ENCODE peak calls at places on chromosomes 16 and 17, in eight cellular contexts. P, N, S, K, E, Q, L and T are unnamed samples.

GRCh38 chr17:78857266-78857665 is 16.7 kb upstream of the USP36 start:
- DNase-seq in E (no peak), S (no peak), N (no peak), P (no peak), K (no peak), L (no peak), Q (no peak), T (no peak)

GRCh38 chr16:938136-938535 is 32.6 kb downstream of the LMF1 start:
- DNase-seq in S (no peak), P (no peak), L (no peak), N (no peak), E (no peak), K (no peak), Q (no peak), T (no peak)

GRCh38 chr16:51157698-51158097 is 6.6 kb upstream of the SALL1 start:
- DNase-seq in E (no peak), N (no peak), K (no peak), Q (no peak), P (no peak), L (no peak), S (peak), T (no peak)

GRCh38 chr17:80859004-80859941 is 132.4 kb upstream of the CHMP6 start:
- DNase-seq in S (no peak), L (no peak), N (no peak), K (peak), Q (no peak), E (peak), P (no peak), T (no peak)

GRCh38 chr16:29896841-29897240 is 2.5 kb downstream of the SEZ6L2 start:
- DNase-seq in S (no peak), P (no peak), Q (no peak), N (no peak), L (no peak), K (no peak), E (no peak), T (no peak)

GRCh38 chr16:67254809-67255552 is 6.2 kb downstream of the SLC9A5 start:
- DNase-seq in Q (no peak), K (no peak), P (no peak), N (no peak), E (no peak), S (no peak), L (no peak), T (no peak)

GRCh38 chr16:19691161-19691850 is 26.7 kb downstream of the KNOP1 start:
- DNase-seq in P (no peak), L (no peak), K (no peak), S (no peak), Q (no peak), N (no peak), E (no peak), T (no peak)

GRCh38 chr16:882256-882655 is 81.7 kb upstream of the GNG13 start:
- DNase-seq in E (no peak), Q (no peak), L (no peak), K (no peak), N (no peak), S (no peak), P (no peak), T (peak)

GRCh38 chr16:68113059-68113757 is 28.0 kb downstream of the NFATC3 start:
- DNase-seq in E (no peak), L (no peak), K (no peak), P (no peak), N (no peak), S (no peak), Q (no peak), T (no peak)

GRCh38 chr16:80954985-80955384 is 51.7 kb downstream of the CMC2 start:
- DNase-seq in L (no peak), E (no peak), P (no peak), Q (no peak), K (no peak), N (no peak), S (no peak), T (no peak)

GRCh38 chr16:11349599-11350276 is 4.5 kb downstream of the RMI2 start:
- DNase-seq in L (no peak), E (peak), K (peak), Q (no peak), S (no peak), N (no peak), P (no peak), T (peak)

GRCh38 chr16:28974007-28974436 is 556 bp upstream of the SPNS1 start:
- DNase-seq in K (peak), N (no peak), P (no peak), L (no peak), S (peak), Q (no peak), E (peak), T (no peak)

GRCh38 chr17:48244814-48245213 is 137.2 kb downstream of the SNX11 start:
- DNase-seq in L (no peak), K (no peak), P (no peak), Q (no peak), S (no peak), E (no peak), N (no peak), T (no peak)

GRCh38 chr16:5510819-5511370 is 413.3 kb upstream of the EEF2KMT start:
- DNase-seq in K (no peak), P (no peak), N (no peak), E (no peak), S (no peak), Q (no peak), L (no peak), T (no peak)

GRCh38 chr17:56891751-56892150 is 22.1 kb downstream of the TRIM25 start:
- DNase-seq in Q (no peak), L (peak), K (no peak), E (no peak), P (no peak), S (peak), N (no peak), T (no peak)

GRCh38 chr16:80202831-80203230 is 338.0 kb upstream of the DYNLRB2 start:
- DNase-seq in S (no peak), K (no peak), Q (no peak), E (no peak), L (no peak), P (no peak), N (no peak), T (no peak)

GRCh38 chr17:72205357-72205756 is 84.5 kb downstream of the SOX9 start:
- DNase-seq in S (no peak), N (no peak), K (no peak), Q (no peak), E (no peak), P (peak), L (no peak), T (no peak)

GRCh38 chr16:73951541-73951940 is 345.1 kb upstream of the PSMD7 start:
- DNase-seq in N (no peak), P (no peak), K (no peak), Q (no peak), S (no peak), L (no peak), E (peak), T (no peak)

GRCh38 chr17:45405250-45406086 is 27.2 kb downstream of the ARHGAP27 start:
- DNase-seq in S (peak), L (no peak), N (no peak), E (peak), K (no peak), P (no peak), Q (no peak), T (peak)

GRCh38 chr16:15482068-15482747 is 47.8 kb downstream of the BMERB1 start:
- DNase-seq in N (no peak), E (peak), K (peak), L (no peak), Q (no peak), S (no peak), P (no peak), T (no peak)

GRCh38 chr16:58020628-58021521 is 4.7 kb upstream of the MMP15 start:
- DNase-seq in Q (no peak), S (peak), E (peak), L (peak), P (no peak), N (peak), K (no peak), T (no peak)